ENCODE peak calls at places on chromosomes 7 and 10, in seven cellular contexts. P is DND-41; B is CD8-positive, alpha-beta memory T cell; K is fibroblast of lung; F is cardiac muscle cell; X is transverse colon; L is ovary. Z is an unnamed sample.
A peak's percentile ranks its signal among the peaks of the same experiment; 100 is the strongest.

GRCh38 chr7:64183126-64183742 is 23.8 kb upstream of the ZNF735 start:
- DNase-seq in X (no peak), F (no peak), K (no peak), L (no peak), B (peak; percentile 59), P (no peak), Z (no peak)

GRCh38 chr10:110487411-110488123 is 10.1 kb upstream of the DUSP5 start:
- DNase-seq in B (no peak), X (no peak), P (no peak), K (no peak), L (no peak), F (no peak), Z (no peak)

GRCh38 chr7:11831727-11832495 is at the start of gene THSD7A:
- DNase-seq in K (peak; percentile 62), L (peak; percentile 14), P (no peak), F (peak; percentile 72), X (peak; percentile 20), B (peak; percentile 39), Z (peak; percentile 68)

GRCh38 chr7:1752771-1753562 is 82.9 kb downstream of the ELFN1 start:
- DNase-seq in X (no peak), K (no peak), P (no peak), F (no peak), B (peak; percentile 13), L (no peak), Z (no peak)

GRCh38 chr7:99837649-99838361 is 10.0 kb downstream of the CYP3A43 start:
- DNase-seq in F (peak; percentile 15), X (no peak), P (no peak), K (peak; percentile 9), L (no peak), B (no peak), Z (no peak)

GRCh38 chr10:86385806-86386205 is 19.2 kb upstream of the GRID1 start:
- DNase-seq in P (no peak), F (no peak), L (no peak), K (no peak), X (no peak), B (no peak), Z (no peak)

GRCh38 chr10:43204943-43205671 is 61.8 kb downstream of the RASGEF1A start:
- DNase-seq in L (no peak), B (peak; percentile 67), P (peak; percentile 61), F (peak; percentile 68), X (peak; percentile 38), K (peak; percentile 47), Z (peak; percentile 64)

GRCh38 chr7:150994141-150994837 is 3.5 kb downstream of the NOS3 start:
- DNase-seq in X (no peak), F (peak; percentile 65), L (no peak), P (no peak), K (no peak), B (no peak), Z (no peak)

GRCh38 chr7:26166681-26167266 is 14.8 kb downstream of the NFE2L3 start:
- DNase-seq in B (no peak), L (no peak), K (no peak), P (no peak), X (no peak), F (no peak), Z (no peak)

DNA sequence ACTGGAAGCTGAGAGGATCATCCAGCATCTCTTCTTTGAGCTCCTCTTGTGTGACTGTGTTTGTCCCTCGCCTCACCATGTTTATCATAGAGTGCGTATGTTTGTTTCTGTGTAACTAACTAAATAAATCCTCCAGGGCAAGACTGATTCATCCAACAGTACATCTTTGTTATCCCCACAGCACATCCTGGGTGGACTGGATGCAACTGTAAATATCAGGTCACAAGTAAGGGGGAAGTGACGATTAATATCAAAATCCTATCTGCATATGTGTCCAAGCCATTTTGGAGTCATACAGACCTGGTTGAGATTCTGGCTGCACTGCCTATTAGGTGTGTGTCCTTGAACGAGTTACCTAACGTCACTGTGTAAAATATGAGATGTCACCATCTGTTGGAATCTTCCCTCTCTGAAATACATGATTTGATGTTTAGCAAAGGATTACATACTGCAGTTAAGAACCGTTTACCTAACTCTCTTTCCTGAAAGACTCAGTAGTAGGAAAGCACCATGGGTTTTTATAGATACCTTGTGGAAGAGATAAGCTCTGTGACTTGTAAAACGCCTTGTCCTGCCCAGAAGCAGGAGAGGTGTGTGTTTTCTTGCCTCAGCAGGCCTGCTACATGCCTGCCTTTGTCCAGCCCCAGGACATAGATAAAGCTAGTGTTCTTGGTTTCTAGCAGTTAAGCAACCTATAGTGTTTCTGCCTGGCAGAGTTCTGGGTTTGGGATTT is 25.8 kb downstream of the WBP1L start:
- DNase-seq in X (no peak), P (no peak), L (no peak), K (no peak), F (no peak), B (no peak), Z (no peak)
- H3K27ac ChIP-seq in X (no peak overlapping the region), P (no peak overlapping the region), L (peak overlapping the region; percentile 70), K (no peak overlapping the region), F (peak overlapping the region; percentile 68), B (peak overlapping the region; percentile 17), Z (peak overlapping the region; percentile 37)

DNA sequence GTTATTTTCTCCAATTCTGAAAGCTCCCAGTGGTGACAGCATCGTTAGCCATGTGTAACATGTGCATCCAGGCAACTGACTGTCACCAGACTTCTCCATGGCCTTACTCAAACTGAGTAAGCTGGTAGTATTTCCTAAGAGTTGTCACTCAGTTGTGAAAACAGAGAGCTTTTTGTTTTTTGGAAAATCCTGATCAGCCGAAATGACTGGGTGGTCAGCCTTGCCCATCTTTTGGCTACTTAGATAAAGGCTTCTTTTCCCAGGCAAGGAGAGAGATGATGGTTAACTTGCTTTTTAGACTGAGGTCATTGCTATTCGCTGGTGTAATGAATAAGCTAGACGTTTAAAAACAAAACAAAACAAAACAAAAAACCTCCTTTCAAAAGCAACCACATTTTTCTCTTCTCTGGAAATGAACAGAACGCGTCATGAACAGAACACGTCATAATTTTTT is 159.5 kb upstream of the KLF14 start:
- DNase-seq in F (peak; percentile 43), X (no peak), P (no peak), L (no peak), B (no peak), K (peak; percentile 83), Z (no peak)
- H3K4me1 ChIP-seq in F (no peaks in the 10 kb centered on the region), X (peaks cover 75% of the 10 kb centered on the region), P (peaks cover 40% of the 10 kb centered on the region), L (peaks cover 8% of the 10 kb centered on the region), B (peaks cover 42% of the 10 kb centered on the region), K (peaks cover 54% of the 10 kb centered on the region), Z (peaks cover 55% of the 10 kb centered on the region)

GRCh38 chr7:25069900-25070443 is 55.1 kb downstream of the CYCS start:
- DNase-seq in L (peak; percentile 45), P (peak; percentile 70), X (peak; percentile 39), K (peak; percentile 90), B (peak; percentile 60), F (peak; percentile 88), Z (no peak)

GRCh38 chr7:25073451-25073850 is 51.6 kb downstream of the CYCS start:
- DNase-seq in P (no peak), F (peak; percentile 35), K (peak; percentile 52), X (no peak), L (peak; percentile 46), B (no peak), Z (no peak)

GRCh38 chr7:25075459-25075858 is 49.6 kb downstream of the CYCS start:
- DNase-seq in K (no peak), F (no peak), B (no peak), X (no peak), P (no peak), L (no peak), Z (no peak)
- H3K4me3 ChIP-seq in K (no peak overlapping the region), F (no peak overlapping the region), B (no peak overlapping the region), X (no peak overlapping the region), P (no peak overlapping the region), L (no peak overlapping the region), Z (no peak overlapping the region)

GRCh38 chr7:155818154-155818819 is 6.0 kb upstream of the SHH start:
- DNase-seq in X (no peak), F (no peak), B (no peak), K (no peak), L (no peak), P (no peak), Z (no peak)

GRCh38 chr7:155818820-155819168 is 6.5 kb upstream of the SHH start:
- DNase-seq in K (no peak), P (no peak), B (no peak), X (no peak), F (no peak), L (no peak), Z (no peak)

GRCh38 chr7:155816192-155816508 is 3.9 kb upstream of the SHH start:
- DNase-seq in L (no peak), B (no peak), K (no peak), X (no peak), F (no peak), P (no peak), Z (no peak)

GRCh38 chr7:155815332-155816191 is 3.3 kb upstream of the SHH start:
- DNase-seq in K (peak; percentile 53), B (peak; percentile 49), X (peak; percentile 63), F (peak; percentile 50), P (peak; percentile 54), L (no peak), Z (peak; percentile 80)

DNA sequence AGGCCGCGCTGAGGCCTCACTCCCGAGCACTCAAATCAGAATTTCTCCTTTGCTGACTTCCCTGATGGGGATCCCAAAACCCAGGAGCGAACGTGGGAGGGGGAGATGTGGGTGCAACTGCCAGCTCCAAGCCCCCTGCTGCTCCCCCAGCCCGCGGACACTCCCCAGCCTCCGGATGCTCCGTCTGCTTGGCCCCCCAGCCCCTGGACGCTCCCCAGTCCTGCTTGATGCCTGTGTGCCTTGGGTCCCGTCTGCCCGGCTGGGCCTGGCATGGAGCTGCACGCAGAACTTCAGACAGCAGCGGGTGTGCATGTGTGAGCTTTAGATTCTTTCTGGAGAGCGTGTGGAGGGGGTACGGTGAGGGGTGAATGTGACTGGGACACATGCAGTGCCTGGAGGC is 4.7 kb upstream of the SHH start:
- DNase-seq in L (no peak), K (no peak), B (no peak), P (no peak), X (no peak), F (no peak), Z (no peak)
- H3K27ac ChIP-seq in L (no peak overlapping the region), K (no peak overlapping the region), B (no peak overlapping the region), P (no peak overlapping the region), X (no peak overlapping the region), F (no peak overlapping the region), Z (no peak overlapping the region)